ENCODE peak calls at places on chromosomes 4 and X, in ten cellular contexts. I is SJSA1; B is HFF-Myc; X is GM20000; U is endothelial cell; Q is nucleus accumbens; L is MCF 10A; C is suprapubic skin; S is hypothalamus; K is stimulated activated CD8-positive, alpha-beta memory T cell treated with anti-CD3 and anti-CD28 coated beads, Interleukin-4, amount 100 ng/mL, for 48 hours. F is an unnamed sample.

GRCh38 chr4:125432078-125432477 is 117.3 kb downstream of the FAT4 start:
- DNase-seq in I (peak; percentile 6), B (no peak), X (no peak), U (peak; percentile 13), Q (no peak), L (peak; percentile 3), C (no peak), S (no peak), K (no peak), F (peak; percentile 53)

GRCh38 chr4:18007625-18008024 is 13.9 kb downstream of the LCORL start:
- DNase-seq in I (no peak), B (no peak), X (no peak), U (no peak), Q (no peak), L (no peak), C (no peak), S (no peak), K (no peak), F (no peak)

GRCh38 chr4:155722816-155723499 is 35.9 kb upstream of the GUCY1B1 start:
- DNase-seq in I (no peak), B (peak; percentile 56), X (no peak), U (no peak), Q (no peak), L (no peak), C (no peak), S (no peak), K (no peak), F (no peak)

GRCh38 chr4:183758006-183758734 is 99.1 kb downstream of the TRAPPC11 start:
- DNase-seq in I (no peak), B (no peak), X (no peak), U (peak; percentile 61), Q (no peak), L (no peak), C (no peak), S (no peak), K (no peak), F (no peak)

GRCh38 chr4:187363453-187363852 is 632.1 kb upstream of the ZFP42 start:
- DNase-seq in I (no peak), B (peak; percentile 5), X (no peak), U (no peak), Q (no peak), L (no peak), C (no peak), S (no peak), K (no peak), F (no peak)

GRCh38 chrX:129360175-129360574 is 163.1 kb downstream of the SMARCA1 start:
- DNase-seq in I (peak; percentile 2), B (peak; percentile 10), X (peak; percentile 13), U (peak; percentile 22), Q (no peak), L (peak; percentile 62), C (no peak), S (no peak), K (peak; percentile 50), F (peak; percentile 61)

GRCh38 chr4:37381040-37381668 is 136.6 kb downstream of the NWD2 start:
- DNase-seq in I (no peak), B (no peak), X (no peak), U (no peak), Q (no peak), L (no peak), C (no peak), S (no peak), K (no peak), F (no peak)

GRCh38 chr4:74583757-74584156 is 138.8 kb downstream of the AREG start:
- DNase-seq in I (no peak), B (no peak), X (no peak), U (no peak), Q (no peak), L (peak; percentile 63), C (no peak), S (no peak), K (no peak), F (peak; percentile 22)

GRCh38 chr4:102363033-102363432 is 17.8 kb upstream of the SLC39A8 start:
- DNase-seq in I (no peak), B (no peak), X (no peak), U (no peak), Q (no peak), L (no peak), C (no peak), S (no peak), K (no peak), F (no peak)

GRCh38 chr4:3531306-3531886 is 826 bp downstream of the LRPAP1 start:
- DNase-seq in I (peak; percentile 1), B (no peak), X (no peak), U (no peak), Q (no peak), L (peak; percentile 16), C (no peak), S (no peak), K (no peak), F (peak; percentile 11)

GRCh38 chr4:8649631-8650261 is 57.2 kb downstream of the CPZ start:
- DNase-seq in I (no peak), B (no peak), X (no peak), U (no peak), Q (no peak), L (no peak), C (peak; percentile 70), S (no peak), K (no peak), F (no peak)

GRCh38 chrX:100373673-100374072 is 36.4 kb downstream of the PCDH19 start:
- DNase-seq in I (no peak), B (no peak), X (no peak), U (no peak), Q (no peak), L (no peak), C (no peak), S (no peak), K (no peak), F (no peak)

GRCh38 chr4:146193628-146194027 is 18.1 kb downstream of the LSM6 start:
- DNase-seq in I (no peak), B (no peak), X (no peak), U (no peak), Q (no peak), L (no peak), C (no peak), S (no peak), K (no peak), F (no peak)